ENCODE peak calls at places on chromosomes 1 and 21, in eight cellular contexts. Q, F, U, X, K, E, G and S are unnamed samples.

GRCh38 chr1:224510880-224511645 is 76.5 kb upstream of the WDR26 start:
- DNase-seq in Q (no peak), F (no peak), U (no peak), X (no peak), K (no peak), E (no peak), G (no peak), S (no peak)

GRCh38 chr1:67393240-67393639 is 37.0 kb downstream of the SERBP1 start:
- DNase-seq in Q (no peak), F (no peak), U (no peak), X (peak; percentile 23), K (no peak), E (no peak), G (peak; percentile 55), S (no peak)

GRCh38 chr21:41821081-41821755 is 54.4 kb upstream of the RIPK4 start:
- DNase-seq in Q (no peak), F (no peak), U (no peak), X (no peak), K (no peak), E (no peak), G (no peak), S (no peak)

GRCh38 chr21:41567901-41568510 is 60.0 kb upstream of the TMPRSS2 start:
- DNase-seq in Q (no peak), F (no peak), U (no peak), X (no peak), K (no peak), E (no peak), G (no peak), S (no peak)

GRCh38 chr1:53442297-53442696 is 16.9 kb upstream of the DMRTB1 start:
- DNase-seq in Q (no peak), F (no peak), U (no peak), X (no peak), K (no peak), E (no peak), G (no peak), S (no peak)

GRCh38 chr1:224733021-224733911 is 117.1 kb downstream of the CNIH3 start:
- DNase-seq in Q (no peak), F (no peak), U (no peak), X (peak; percentile 32), K (no peak), E (no peak), G (no peak), S (no peak)

GRCh38 chr1:71147637-71148360 is 67.0 kb upstream of the ZRANB2 start:
- DNase-seq in Q (no peak), F (no peak), U (no peak), X (no peak), K (no peak), E (no peak), G (no peak), S (no peak)

GRCh38 chr1:7313081-7313546 is 458.0 kb upstream of the VAMP3 start:
- DNase-seq in Q (no peak), F (no peak), U (no peak), X (no peak), K (no peak), E (no peak), G (no peak), S (no peak)

GRCh38 chr21:38147391-38147790 is 109.4 kb upstream of the KCNJ15 start:
- DNase-seq in Q (no peak), F (no peak), U (no peak), X (no peak), K (no peak), E (no peak), G (no peak), S (no peak)

DNA sequence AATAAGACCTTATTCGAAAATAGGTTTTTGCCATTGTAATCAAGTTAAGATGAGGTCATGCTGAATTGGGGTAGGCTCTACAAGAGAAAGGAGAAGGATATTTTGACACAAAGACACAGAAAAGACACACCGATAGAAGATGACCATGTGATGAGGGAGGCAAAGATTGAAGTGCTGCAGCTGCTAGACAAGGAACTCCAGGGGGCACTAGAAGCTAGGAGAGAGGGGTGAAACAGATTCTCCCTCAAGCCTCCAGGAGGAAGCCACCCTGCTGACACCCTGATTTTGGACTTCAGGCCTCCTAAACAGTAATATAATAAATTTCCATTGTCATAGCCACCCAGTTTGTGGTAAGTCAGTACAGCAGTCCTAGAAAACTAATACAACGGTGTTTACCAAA is 506.8 kb upstream of the CAMK1G start:
- DNase-seq in Q (no peak), F (no peak), U (no peak), X (no peak), K (no peak), E (no peak), G (no peak), S (no peak)
- TF ChIP-seq CTCF in Q (no peak), F (no peak), U (no peak), X (no peak), K (no peak), E (no peak), G (peak; percentile 16), S (no peak)

DNA sequence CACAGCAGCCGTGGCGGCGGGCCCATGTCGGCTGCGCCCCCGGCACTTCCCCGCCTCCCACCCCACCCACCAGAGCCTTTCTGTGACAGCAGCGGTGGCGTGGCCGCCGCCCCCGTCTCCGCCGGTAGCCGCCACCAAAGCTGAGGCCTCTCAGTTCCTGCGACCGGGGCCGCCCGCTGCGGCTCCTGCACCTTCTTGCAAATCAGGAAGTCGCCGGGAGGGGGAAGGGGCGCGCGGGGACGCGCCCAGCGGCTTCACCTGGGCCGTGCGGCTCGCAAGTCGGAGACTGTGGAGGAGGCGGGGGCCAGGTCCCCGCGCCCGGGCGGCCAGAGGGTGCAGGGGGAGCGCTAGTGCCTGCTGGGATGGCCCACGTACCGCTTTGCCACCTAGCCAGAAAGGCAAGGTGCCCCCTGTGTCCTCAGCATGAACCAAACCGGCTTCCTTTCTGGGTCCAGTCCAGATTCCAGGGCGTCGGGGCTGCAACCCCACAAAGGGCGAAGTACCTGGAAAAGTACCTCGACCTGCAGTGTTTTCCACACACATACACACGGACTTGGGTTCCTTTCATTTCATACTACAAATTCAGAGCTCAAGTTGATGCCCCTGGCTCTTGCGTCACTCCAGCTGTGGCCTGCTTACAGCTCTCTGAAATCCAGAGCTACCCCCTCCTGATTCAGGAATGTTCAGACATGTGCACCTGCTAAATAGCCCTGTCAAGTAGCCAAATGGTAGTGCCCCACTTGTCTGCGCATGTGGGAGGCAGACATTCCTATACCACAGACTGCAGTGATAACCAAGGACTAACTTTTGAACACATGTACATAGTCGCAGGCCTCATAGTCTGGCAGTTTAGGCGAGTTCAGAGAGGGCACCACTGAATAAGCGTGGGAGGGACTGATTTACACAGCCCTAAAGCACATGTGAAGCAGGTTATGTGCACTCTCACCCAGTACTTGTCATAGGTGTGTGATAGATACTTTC is at the start of gene DENND1B:
- DNase-seq in Q (peak; percentile 94), F (peak; percentile 95), U (peak; percentile 82), X (peak; percentile 60), K (no peak), E (peak; percentile 83), G (peak; percentile 95), S (peak; percentile 81)
- TF ChIP-seq CTCF in Q (peak; percentile 10), F (no peak), U (no peak), X (peak; percentile 8), K (no peak), E (no peak), G (peak; percentile 12), S (no peak)

DNA sequence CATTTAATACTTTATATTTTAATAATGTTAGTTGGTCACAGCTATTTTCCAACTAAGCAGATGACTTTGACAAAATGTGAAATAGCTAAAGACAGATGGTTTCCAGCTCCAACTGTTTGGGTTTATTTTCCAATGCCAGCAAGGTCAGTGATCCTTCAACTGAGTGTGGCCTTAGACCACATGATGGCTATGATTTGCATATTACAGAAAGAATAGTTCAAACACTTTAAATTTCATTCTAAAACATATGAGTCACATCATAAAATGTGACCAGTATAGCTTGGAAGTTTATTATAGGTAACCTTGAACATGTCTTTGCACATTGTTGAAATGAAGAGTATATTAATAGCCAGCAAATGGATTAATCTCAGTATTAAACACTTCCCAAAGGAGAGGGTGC is 454.0 kb upstream of the C1orf87 start:
- DNase-seq in Q (no peak), F (no peak), U (no peak), X (no peak), K (no peak), E (no peak), G (no peak), S (no peak)
- TF ChIP-seq CTCF in Q (no peak), F (no peak), U (no peak), X (no peak), K (no peak), E (no peak), G (no peak), S (no peak)

GRCh38 chr21:28387220-28387619 is 605.5 kb downstream of the LTN1 start:
- DNase-seq in Q (no peak), F (no peak), U (no peak), X (no peak), K (no peak), E (no peak), G (no peak), S (no peak)

GRCh38 chr21:28385845-28386244 is 606.8 kb downstream of the LTN1 start:
- DNase-seq in Q (no peak), F (no peak), U (no peak), X (no peak), K (no peak), E (no peak), G (no peak), S (no peak)
- TF ChIP-seq CTCF in Q (no peak), F (no peak), U (no peak), X (no peak), K (no peak), E (no peak), G (no peak), S (no peak)